ENCODE peak calls at places on chromosomes 5 and 9, in four cellular contexts. F, X, B and W are unnamed samples.

GRCh38 chr5:148924817-148925216 is 98.4 kb downstream of the ADRB2 start:
- DNase-seq in F (peak), X (no peak), B (no peak), W (peak)

GRCh38 chr5:135709998-135710670 is 124.3 kb upstream of the SLC25A48 start:
- DNase-seq in F (no peak), X (no peak), B (no peak), W (no peak)

GRCh38 chr5:165881259-165881658 is 2375.8 kb downstream of the MAT2B start:
- DNase-seq in F (peak), X (peak), B (no peak), W (no peak)

GRCh38 chr9:125240649-125240999 is 519 bp downstream of the HSPA5 start:
- DNase-seq in F (peak), X (peak), B (no peak), W (peak)

GRCh38 chr9:12956261-12956660 is 181.4 kb downstream of the LURAP1L start:
- DNase-seq in F (no peak), X (no peak), B (no peak), W (no peak)

GRCh38 chr5:92328584-92329259 is 945.6 kb upstream of the ARRDC3 start:
- DNase-seq in F (no peak), X (no peak), B (no peak), W (no peak)

GRCh38 chr5:166493042-166493441 is 1798.4 kb upstream of the WWC1 start:
- DNase-seq in F (no peak), X (no peak), B (no peak), W (no peak)

GRCh38 chr5:80070338-80071056 is 35.3 kb downstream of the THBS4 start:
- DNase-seq in F (no peak), X (no peak), B (no peak), W (no peak)

GRCh38 chr9:106419737-106420136 is 443.2 kb upstream of the ZNF462 start:
- DNase-seq in F (no peak), X (no peak), B (peak), W (no peak)

GRCh38 chr5:180128671-180129261 is 57.2 kb upstream of the RNF130 start:
- DNase-seq in F (no peak), X (no peak), B (no peak), W (no peak)

GRCh38 chr5:25119654-25120053 is 474.9 kb upstream of the CDH10 start:
- DNase-seq in F (no peak), X (peak), B (peak), W (no peak)

GRCh38 chr9:137956688-137957385 is 79.3 kb downstream of the CACNA1B start:
- DNase-seq in F (no peak), X (no peak), B (no peak), W (no peak)